ENCODE peak calls at places on chromosome 5, in five cellular contexts. One of them, this sample, is unnamed.

GRCh38 chr5:148060881-148061280 is 2.9 kb upstream of the SPINK5 start:
- DNase-seq in mucosa of gallbladder: no peak
- DNase-seq in Calu3: no peak
- DNase-seq in ureter: no peak
- DNase-seq in amygdala: no peak
- DNase-seq in this sample: no peak

GRCh38 chr5:122351416-122352157 is 39.5 kb downstream of the SNCAIP start:
- DNase-seq in ureter: no peak
- DNase-seq in amygdala: no peak
- DNase-seq in mucosa of gallbladder: no peak
- DNase-seq in Calu3: no peak
- DNase-seq in this sample: no peak

GRCh38 chr5:61304611-61305369 is 27.3 kb upstream of the ZSWIM6 start:
- DNase-seq in amygdala: no peak
- DNase-seq in ureter: no peak
- DNase-seq in Calu3: peak; percentile 84
- DNase-seq in mucosa of gallbladder: peak; percentile 78
- DNase-seq in this sample: no peak

GRCh38 chr5:159910207-159910842 is 6.0 kb upstream of the ADRA1B start:
- DNase-seq in amygdala: no peak
- DNase-seq in Calu3: no peak
- DNase-seq in ureter: no peak
- DNase-seq in mucosa of gallbladder: no peak
- DNase-seq in this sample: peak; percentile 74

GRCh38 chr5:91469517-91470165 is 86.5 kb upstream of the ARRDC3 start:
- DNase-seq in mucosa of gallbladder: peak; percentile 16
- DNase-seq in amygdala: no peak
- DNase-seq in ureter: no peak
- DNase-seq in Calu3: no peak
- DNase-seq in this sample: no peak

GRCh38 chr5:139016186-139016585 is 141.1 kb upstream of the LRRTM2 start:
- DNase-seq in ureter: no peak
- DNase-seq in Calu3: no peak
- DNase-seq in amygdala: no peak
- DNase-seq in mucosa of gallbladder: no peak
- DNase-seq in this sample: no peak

GRCh38 chr5:90877049-90877448 is 318.5 kb downstream of the ADGRV1 start:
- DNase-seq in amygdala: no peak
- DNase-seq in mucosa of gallbladder: no peak
- DNase-seq in Calu3: no peak
- DNase-seq in ureter: no peak
- DNase-seq in this sample: no peak

GRCh38 chr5:33557605-33558004 is 116.8 kb downstream of the TARS1 start:
- DNase-seq in mucosa of gallbladder: no peak
- DNase-seq in ureter: no peak
- DNase-seq in Calu3: no peak
- DNase-seq in amygdala: no peak
- DNase-seq in this sample: no peak

GRCh38 chr5:175321927-175322532 is 122.0 kb downstream of the DRD1 start:
- DNase-seq in ureter: no peak
- DNase-seq in amygdala: no peak
- DNase-seq in Calu3: no peak
- DNase-seq in mucosa of gallbladder: peak; percentile 21
- DNase-seq in this sample: no peak

GRCh38 chr5:60961685-60962084 is 16.7 kb downstream of the NDUFAF2 start:
- DNase-seq in ureter: no peak
- DNase-seq in Calu3: no peak
- DNase-seq in amygdala: no peak
- DNase-seq in mucosa of gallbladder: no peak
- DNase-seq in this sample: no peak

GRCh38 chr5:134965271-134965825 is 2.4 kb upstream of the CATSPER3 start:
- DNase-seq in Calu3: no peak
- DNase-seq in amygdala: no peak
- DNase-seq in mucosa of gallbladder: no peak
- DNase-seq in ureter: no peak
- DNase-seq in this sample: no peak

GRCh38 chr5:179129607-179130071 is 69.5 kb downstream of the ZNF354C start:
- DNase-seq in ureter: no peak
- DNase-seq in mucosa of gallbladder: no peak
- DNase-seq in Calu3: no peak
- DNase-seq in amygdala: no peak
- DNase-seq in this sample: no peak

GRCh38 chr5:124935060-124935459 is 188.6 kb upstream of the ZNF608 start:
- DNase-seq in amygdala: no peak
- DNase-seq in ureter: no peak
- DNase-seq in Calu3: no peak
- DNase-seq in mucosa of gallbladder: no peak
- DNase-seq in this sample: no peak

GRCh38 chr5:149355688-149356087 is 2.2 kb upstream of the PCYOX1L start:
- DNase-seq in ureter: no peak
- DNase-seq in mucosa of gallbladder: no peak
- DNase-seq in Calu3: no peak
- DNase-seq in amygdala: no peak
- DNase-seq in this sample: no peak

GRCh38 chr5:148635321-148636083 is 18.8 kb downstream of the HTR4 start:
- DNase-seq in Calu3: no peak
- DNase-seq in amygdala: no peak
- DNase-seq in ureter: no peak
- DNase-seq in mucosa of gallbladder: no peak
- DNase-seq in this sample: no peak

GRCh38 chr5:80165430-80165829 is 90.4 kb downstream of the SERINC5 start:
- DNase-seq in mucosa of gallbladder: no peak
- DNase-seq in amygdala: no peak
- DNase-seq in ureter: no peak
- DNase-seq in Calu3: no peak
- DNase-seq in this sample: no peak

GRCh38 chr5:958701-959571 is 49.7 kb upstream of the NKD2 start:
- DNase-seq in mucosa of gallbladder: peak; percentile 33
- DNase-seq in ureter: peak; percentile 60
- DNase-seq in Calu3: peak; percentile 44
- DNase-seq in amygdala: no peak
- DNase-seq in this sample: peak; percentile 97

GRCh38 chr5:178216088-178216534 is 11.8 kb downstream of the HNRNPAB start:
- DNase-seq in ureter: no peak
- DNase-seq in Calu3: no peak
- DNase-seq in amygdala: no peak
- DNase-seq in mucosa of gallbladder: no peak
- DNase-seq in this sample: no peak

GRCh38 chr5:135246923-135247795 is 151.9 kb downstream of the MACROH2A1 start:
- DNase-seq in mucosa of gallbladder: peak; percentile 6
- DNase-seq in amygdala: no peak
- DNase-seq in ureter: peak; percentile 39
- DNase-seq in Calu3: peak; percentile 45
- DNase-seq in this sample: peak; percentile 22

GRCh38 chr5:82312373-82312856 is 34.3 kb upstream of the RPS23 start:
- DNase-seq in Calu3: peak; percentile 73
- DNase-seq in amygdala: peak; percentile 12
- DNase-seq in ureter: peak; percentile 58
- DNase-seq in mucosa of gallbladder: peak; percentile 66
- DNase-seq in this sample: no peak

GRCh38 chr5:53407373-53407772 is 73.1 kb upstream of the FST start:
- DNase-seq in Calu3: no peak
- DNase-seq in ureter: no peak
- DNase-seq in amygdala: no peak
- DNase-seq in mucosa of gallbladder: no peak
- DNase-seq in this sample: no peak

GRCh38 chr5:15354011-15354410 is 146.0 kb upstream of the FBXL7 start:
- DNase-seq in ureter: no peak
- DNase-seq in amygdala: no peak
- DNase-seq in mucosa of gallbladder: no peak
- DNase-seq in Calu3: no peak
- DNase-seq in this sample: no peak

GRCh38 chr5:168747987-168748777 is 169.0 kb upstream of the PANK3 start:
- DNase-seq in mucosa of gallbladder: peak; percentile 30
- DNase-seq in ureter: peak; percentile 43
- DNase-seq in amygdala: no peak
- DNase-seq in Calu3: peak; percentile 69
- DNase-seq in this sample: no peak

GRCh38 chr5:50967388-50968039 is 301.1 kb downstream of the PARP8 start:
- DNase-seq in amygdala: no peak
- DNase-seq in mucosa of gallbladder: no peak
- DNase-seq in Calu3: peak; percentile 34
- DNase-seq in ureter: no peak
- DNase-seq in this sample: no peak

GRCh38 chr5:16952968-16953671 is 17.0 kb upstream of the MYO10 start:
- DNase-seq in ureter: no peak
- DNase-seq in amygdala: no peak
- DNase-seq in Calu3: no peak
- DNase-seq in mucosa of gallbladder: no peak
- DNase-seq in this sample: no peak

GRCh38 chr5:170857066-170857465 is 4.8 kb upstream of the RANBP17 start:
- DNase-seq in Calu3: no peak
- DNase-seq in ureter: no peak
- DNase-seq in mucosa of gallbladder: no peak
- DNase-seq in amygdala: no peak
- DNase-seq in this sample: no peak

GRCh38 chr5:172791726-172792445 is 20.9 kb upstream of the DUSP1 start:
- DNase-seq in amygdala: no peak
- DNase-seq in mucosa of gallbladder: no peak
- DNase-seq in ureter: no peak
- DNase-seq in Calu3: no peak
- DNase-seq in this sample: no peak

GRCh38 chr5:172877496-172878260 is 43.6 kb downstream of the ERGIC1 start:
- DNase-seq in amygdala: no peak
- DNase-seq in Calu3: no peak
- DNase-seq in mucosa of gallbladder: no peak
- DNase-seq in ureter: no peak
- DNase-seq in this sample: no peak

GRCh38 chr5:94025788-94026473 is 284.5 kb upstream of the POU5F2 start:
- DNase-seq in amygdala: no peak
- DNase-seq in ureter: no peak
- DNase-seq in Calu3: no peak
- DNase-seq in mucosa of gallbladder: peak; percentile 42
- DNase-seq in this sample: peak; percentile 82

GRCh38 chr5:60261732-60262131 is 368.2 kb upstream of the PDE4D start:
- DNase-seq in mucosa of gallbladder: no peak
- DNase-seq in amygdala: no peak
- DNase-seq in ureter: no peak
- DNase-seq in Calu3: no peak
- DNase-seq in this sample: no peak

GRCh38 chr5:109470263-109470662 is 60.5 kb upstream of the PJA2 start:
- DNase-seq in mucosa of gallbladder: no peak
- DNase-seq in amygdala: no peak
- DNase-seq in Calu3: no peak
- DNase-seq in ureter: no peak
- DNase-seq in this sample: no peak

GRCh38 chr5:23419115-23419514 is 88.3 kb upstream of the PRDM9 start:
- DNase-seq in Calu3: no peak
- DNase-seq in amygdala: no peak
- DNase-seq in mucosa of gallbladder: no peak
- DNase-seq in ureter: no peak
- DNase-seq in this sample: no peak

GRCh38 chr5:76855961-76856360 is 6.1 kb downstream of the S100Z start:
- DNase-seq in ureter: no peak
- DNase-seq in mucosa of gallbladder: no peak
- DNase-seq in amygdala: no peak
- DNase-seq in Calu3: no peak
- DNase-seq in this sample: no peak

GRCh38 chr5:150577378-150577777 is 63.1 kb upstream of the SYNPO start:
- DNase-seq in ureter: no peak
- DNase-seq in amygdala: no peak
- DNase-seq in mucosa of gallbladder: no peak
- DNase-seq in Calu3: no peak
- DNase-seq in this sample: no peak

GRCh38 chr5:171412186-171412585 is 7.3 kb upstream of the FGF18 start:
- DNase-seq in mucosa of gallbladder: no peak
- DNase-seq in Calu3: no peak
- DNase-seq in amygdala: no peak
- DNase-seq in ureter: no peak
- DNase-seq in this sample: no peak

GRCh38 chr5:58410441-58410840 is 49.4 kb downstream of the PLK2 start:
- DNase-seq in Calu3: peak; percentile 32
- DNase-seq in ureter: no peak
- DNase-seq in amygdala: no peak
- DNase-seq in mucosa of gallbladder: no peak
- DNase-seq in this sample: no peak

GRCh38 chr5:78824826-78825225 is 160.3 kb downstream of the ARSB start:
- DNase-seq in Calu3: no peak
- DNase-seq in ureter: no peak
- DNase-seq in amygdala: no peak
- DNase-seq in mucosa of gallbladder: no peak
- DNase-seq in this sample: no peak

GRCh38 chr5:160516696-160517530 is 95.3 kb downstream of the PTTG1 start:
- DNase-seq in mucosa of gallbladder: no peak
- DNase-seq in Calu3: no peak
- DNase-seq in ureter: no peak
- DNase-seq in amygdala: no peak
- DNase-seq in this sample: no peak

GRCh38 chr5:143341807-143342570 is 61.5 kb downstream of the NR3C1 start:
- DNase-seq in amygdala: no peak
- DNase-seq in ureter: no peak
- DNase-seq in Calu3: no peak
- DNase-seq in mucosa of gallbladder: no peak
- DNase-seq in this sample: no peak

This sample was measured in left lobe of liver.